ENCODE peak calls at places on chromosomes 12 and 14, in six cellular contexts. One of them, this sample, is unnamed.

GRCh38 chr14:104609666-104610065 is 5.1 kb upstream of the TMEM179 start:
- DNase-seq in uterus: no peak
- DNase-seq in vagina: no peak
- DNase-seq in endothelial cell of umbilical vein: no peak
- DNase-seq in HepG2: no peak
- DNase-seq in CD8-positive, alpha-beta T cell: no peak
- DNase-seq in this sample: no peak

GRCh38 chr12:92553389-92553788 is 149.4 kb upstream of the PLEKHG7 start:
- DNase-seq in CD8-positive, alpha-beta T cell: no peak
- DNase-seq in vagina: no peak
- DNase-seq in HepG2: no peak
- DNase-seq in endothelial cell of umbilical vein: peak; percentile 59
- DNase-seq in uterus: peak; percentile 63
- DNase-seq in this sample: peak; percentile 97

GRCh38 chr14:105173901-105174894 is 5.6 kb upstream of the JAG2 start:
- DNase-seq in endothelial cell of umbilical vein: peak; percentile 66
- DNase-seq in CD8-positive, alpha-beta T cell: no peak
- DNase-seq in vagina: no peak
- DNase-seq in uterus: no peak
- DNase-seq in HepG2: no peak
- DNase-seq in this sample: peak; percentile 68

GRCh38 chr12:121015825-121016766 is at the start of gene C12orf43:
- DNase-seq in CD8-positive, alpha-beta T cell: peak; percentile 83
- DNase-seq in uterus: peak; percentile 93
- DNase-seq in endothelial cell of umbilical vein: peak; percentile 91
- DNase-seq in HepG2: peak; percentile 91
- DNase-seq in vagina: no peak
- DNase-seq in this sample: peak; percentile 85

GRCh38 chr12:97936165-97936564 is 473.6 kb downstream of the RMST start:
- DNase-seq in uterus: no peak
- DNase-seq in HepG2: no peak
- DNase-seq in endothelial cell of umbilical vein: no peak
- DNase-seq in vagina: no peak
- DNase-seq in CD8-positive, alpha-beta T cell: no peak
- DNase-seq in this sample: peak; percentile 26

GRCh38 chr14:67928375-67928774 is 108.8 kb downstream of the RAD51B start:
- DNase-seq in HepG2: no peak
- DNase-seq in endothelial cell of umbilical vein: no peak
- DNase-seq in vagina: no peak
- DNase-seq in uterus: no peak
- DNase-seq in CD8-positive, alpha-beta T cell: no peak
- DNase-seq in this sample: no peak

GRCh38 chr12:77344651-77345050 is 279.3 kb upstream of the E2F7 start:
- DNase-seq in CD8-positive, alpha-beta T cell: no peak
- DNase-seq in endothelial cell of umbilical vein: peak; percentile 41
- DNase-seq in HepG2: no peak
- DNase-seq in uterus: no peak
- DNase-seq in vagina: no peak
- DNase-seq in this sample: no peak

GRCh38 chr12:124704619-124705018 is 137.2 kb upstream of the NCOR2 start:
- DNase-seq in endothelial cell of umbilical vein: no peak
- DNase-seq in CD8-positive, alpha-beta T cell: no peak
- DNase-seq in uterus: no peak
- DNase-seq in HepG2: no peak
- DNase-seq in vagina: no peak
- DNase-seq in this sample: no peak

GRCh38 chr12:82479511-82479910 is 121.2 kb downstream of the METTL25 start:
- DNase-seq in uterus: no peak
- DNase-seq in endothelial cell of umbilical vein: peak; percentile 70
- DNase-seq in CD8-positive, alpha-beta T cell: no peak
- DNase-seq in vagina: no peak
- DNase-seq in HepG2: no peak
- DNase-seq in this sample: peak; percentile 77

GRCh38 chr14:80805136-80805535 is 136.4 kb downstream of the CEP128 start:
- DNase-seq in CD8-positive, alpha-beta T cell: no peak
- DNase-seq in HepG2: no peak
- DNase-seq in vagina: no peak
- DNase-seq in uterus: no peak
- DNase-seq in endothelial cell of umbilical vein: no peak
- DNase-seq in this sample: peak; percentile 14

GRCh38 chr12:15152864-15153263 is 68.4 kb downstream of the RERG start:
- DNase-seq in CD8-positive, alpha-beta T cell: no peak
- DNase-seq in uterus: no peak
- DNase-seq in HepG2: no peak
- DNase-seq in vagina: no peak
- DNase-seq in endothelial cell of umbilical vein: peak; percentile 93
- DNase-seq in this sample: peak; percentile 95

GRCh38 chr12:88391556-88391955 is 188.7 kb downstream of the KITLG start:
- DNase-seq in HepG2: no peak
- DNase-seq in endothelial cell of umbilical vein: peak; percentile 56
- DNase-seq in uterus: no peak
- DNase-seq in vagina: no peak
- DNase-seq in CD8-positive, alpha-beta T cell: no peak
- DNase-seq in this sample: peak; percentile 75

GRCh38 chr12:113456761-113457160 is 14.9 kb downstream of the LHX5 start:
- DNase-seq in CD8-positive, alpha-beta T cell: no peak
- DNase-seq in vagina: no peak
- DNase-seq in endothelial cell of umbilical vein: no peak
- DNase-seq in uterus: no peak
- DNase-seq in HepG2: no peak
- DNase-seq in this sample: no peak

DNA sequence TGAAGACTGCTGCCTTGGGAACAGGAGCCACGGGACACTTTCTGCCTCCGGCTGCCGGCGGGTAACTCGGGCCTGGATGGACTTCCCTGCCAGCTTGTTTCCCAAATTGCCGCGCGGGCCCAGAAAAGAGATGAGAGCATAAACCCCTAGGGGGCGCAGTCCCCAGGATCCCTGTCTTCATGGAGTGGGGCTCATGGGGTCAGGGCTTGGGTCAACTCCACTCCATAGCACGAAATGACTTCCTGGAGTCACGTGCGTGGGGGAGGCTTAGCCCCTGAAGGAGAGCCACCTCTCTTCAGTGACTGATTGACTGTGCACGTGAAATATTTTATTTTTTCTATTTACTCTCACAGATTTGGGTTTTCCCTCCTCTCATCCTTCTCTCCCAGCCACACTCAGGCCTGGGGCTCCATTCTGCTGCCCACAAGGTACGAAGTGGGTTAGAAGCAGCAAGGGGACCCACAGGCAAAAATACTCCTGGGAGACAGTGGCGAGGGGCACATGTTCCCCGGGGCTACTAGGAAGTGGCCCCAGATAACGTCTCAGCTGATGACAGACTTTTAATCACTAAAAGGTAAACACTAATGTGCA is 10.0 kb downstream of the PGF start:
- DNase-seq in HepG2: no peak
- DNase-seq in vagina: no peak
- DNase-seq in uterus: no peak
- DNase-seq in endothelial cell of umbilical vein: peak; percentile 26
- DNase-seq in CD8-positive, alpha-beta T cell: no peak
- DNase-seq in this sample: no peak
- TF ChIP-seq CTCF in HepG2: peak; percentile 61
- TF ChIP-seq CTCF in vagina: no peak
- TF ChIP-seq CTCF in uterus: no peak
- TF ChIP-seq CTCF in endothelial cell of umbilical vein: peak; percentile 59
- TF ChIP-seq CTCF in CD8-positive, alpha-beta T cell: peak; percentile 47
- TF ChIP-seq CTCF in this sample: peak; percentile 63

DNA sequence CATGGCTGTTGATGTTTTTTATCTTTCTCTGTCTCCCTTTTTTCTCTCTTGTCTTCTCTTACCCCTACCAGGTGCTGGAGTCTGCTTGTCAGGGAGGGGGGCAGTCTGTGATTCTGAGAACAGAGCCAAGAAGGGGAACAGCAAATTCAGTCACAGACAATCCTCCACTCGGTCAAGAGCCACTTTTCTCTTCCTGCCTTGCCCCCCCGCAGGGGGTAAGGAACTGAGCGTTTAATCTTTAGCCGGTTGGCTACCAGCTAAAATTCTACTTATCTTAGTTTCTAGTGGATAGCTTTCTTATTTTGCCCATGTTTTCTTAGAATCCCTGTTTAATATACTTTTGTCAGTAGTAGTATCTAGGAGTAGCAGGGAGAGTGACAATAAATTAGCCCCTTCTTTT is 1.9 kb downstream of the RIMKLB start:
- DNase-seq in uterus: no peak
- DNase-seq in CD8-positive, alpha-beta T cell: no peak
- DNase-seq in HepG2: no peak
- DNase-seq in endothelial cell of umbilical vein: no peak
- DNase-seq in vagina: no peak
- DNase-seq in this sample: no peak
- H3K4me3 ChIP-seq in uterus: no peak overlapping the region
- H3K4me3 ChIP-seq in CD8-positive, alpha-beta T cell: no peak overlapping the region
- H3K4me3 ChIP-seq in HepG2: no peak overlapping the region
- H3K4me3 ChIP-seq in endothelial cell of umbilical vein: peak overlapping the region; percentile 10
- H3K4me3 ChIP-seq in vagina: no peak overlapping the region
- H3K4me3 ChIP-seq in this sample: no peak overlapping the region

DNA sequence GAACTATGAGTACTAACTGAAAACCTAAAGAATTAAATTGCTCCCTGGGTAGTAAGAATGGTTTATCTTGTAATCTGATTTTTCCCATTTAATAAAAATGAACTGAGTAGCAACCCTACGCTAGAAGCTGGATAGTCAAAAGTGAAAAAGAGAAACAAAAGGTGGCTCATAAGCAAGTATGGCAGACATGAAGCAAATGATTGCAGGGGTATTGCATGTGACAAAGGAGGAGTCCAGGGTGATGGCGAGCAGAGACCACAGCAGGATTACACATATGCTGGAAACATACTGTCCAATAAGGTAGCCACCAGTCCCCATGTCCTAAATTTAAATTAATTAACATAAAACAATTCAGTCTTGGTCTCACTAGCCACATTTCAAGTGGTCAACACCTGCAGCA is 283.8 kb downstream of the MED13L start:
- DNase-seq in HepG2: no peak
- DNase-seq in endothelial cell of umbilical vein: no peak
- DNase-seq in uterus: no peak
- DNase-seq in vagina: no peak
- DNase-seq in CD8-positive, alpha-beta T cell: no peak
- DNase-seq in this sample: no peak
- H3K36me3 ChIP-seq in HepG2: peaks cover 16% of the 10 kb centered on the region
- H3K36me3 ChIP-seq in endothelial cell of umbilical vein: peaks cover 16% of the 10 kb centered on the region
- H3K36me3 ChIP-seq in uterus: no peaks in the 10 kb centered on the region
- H3K36me3 ChIP-seq in vagina: peaks cover 49% of the 10 kb centered on the region
- H3K36me3 ChIP-seq in CD8-positive, alpha-beta T cell: peaks cover 31% of the 10 kb centered on the region
- H3K36me3 ChIP-seq in this sample: peaks cover 11% of the 10 kb centered on the region

DNA sequence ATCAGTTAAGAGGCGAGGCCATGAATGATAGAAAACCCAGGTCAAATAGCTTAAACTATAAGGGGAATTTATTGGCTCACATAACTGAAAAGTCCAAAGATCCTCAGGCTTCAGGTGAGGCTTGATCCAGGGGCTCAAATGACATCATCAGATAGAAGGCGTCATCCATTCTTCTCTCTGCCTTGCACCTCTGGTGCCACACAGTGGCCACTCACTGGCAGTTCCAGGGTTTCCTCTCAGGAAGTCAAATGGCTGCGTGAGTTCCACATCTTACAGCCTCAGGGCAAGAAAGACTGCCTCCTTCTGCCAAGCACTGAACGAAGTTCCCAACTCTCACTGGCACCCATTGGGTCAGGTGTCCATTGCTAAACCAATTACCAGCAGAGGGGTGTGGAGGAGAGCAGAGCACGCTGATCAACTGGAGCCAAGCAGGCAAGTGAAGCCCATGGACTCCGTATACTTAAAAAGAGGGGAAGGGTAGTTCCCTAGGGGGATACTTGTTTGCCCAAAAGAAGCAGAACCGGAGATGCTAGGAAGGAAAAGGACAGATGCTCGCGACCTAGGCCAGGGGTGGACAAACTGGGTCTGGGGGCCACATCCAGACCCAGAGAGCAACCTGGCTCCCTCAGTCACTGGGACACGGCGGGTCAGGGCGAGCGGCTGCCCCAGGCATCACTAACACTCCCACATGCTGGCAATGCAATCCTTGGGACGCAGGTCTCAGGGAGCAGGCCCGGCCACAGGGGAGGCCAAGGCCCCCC is 69.3 kb downstream of the SERPINA3 start:
- DNase-seq in uterus: no peak
- DNase-seq in HepG2: peak; percentile 78
- DNase-seq in CD8-positive, alpha-beta T cell: no peak
- DNase-seq in vagina: peak; percentile 92
- DNase-seq in endothelial cell of umbilical vein: peak; percentile 14
- DNase-seq in this sample: peak; percentile 46
- TF ChIP-seq CTCF in uterus: no peak
- TF ChIP-seq CTCF in HepG2: peak; percentile 95
- TF ChIP-seq CTCF in CD8-positive, alpha-beta T cell: no peak
- TF ChIP-seq CTCF in vagina: no peak
- TF ChIP-seq CTCF in endothelial cell of umbilical vein: peak; percentile 44
- TF ChIP-seq CTCF in this sample: peak; percentile 59

GRCh38 chr12:7959278-7960063 is 23.5 kb upstream of the SLC2A3 start:
- DNase-seq in endothelial cell of umbilical vein: peak; percentile 3
- DNase-seq in CD8-positive, alpha-beta T cell: no peak
- DNase-seq in vagina: no peak
- DNase-seq in HepG2: peak; percentile 44
- DNase-seq in uterus: no peak
- DNase-seq in this sample: peak; percentile 79

GRCh38 chr12:7966558-7966957 is 30.6 kb upstream of the SLC2A3 start:
- DNase-seq in CD8-positive, alpha-beta T cell: no peak
- DNase-seq in vagina: no peak
- DNase-seq in uterus: no peak
- DNase-seq in endothelial cell of umbilical vein: no peak
- DNase-seq in HepG2: no peak
- DNase-seq in this sample: peak; percentile 65

GRCh38 chr12:7961395-7962188 is 25.6 kb upstream of the SLC2A3 start:
- DNase-seq in endothelial cell of umbilical vein: no peak
- DNase-seq in vagina: no peak
- DNase-seq in uterus: no peak
- DNase-seq in CD8-positive, alpha-beta T cell: no peak
- DNase-seq in HepG2: no peak
- DNase-seq in this sample: no peak
- H3K4me3 ChIP-seq in endothelial cell of umbilical vein: no peak overlapping the region
- H3K4me3 ChIP-seq in vagina: no peak overlapping the region
- H3K4me3 ChIP-seq in uterus: no peak overlapping the region
- H3K4me3 ChIP-seq in CD8-positive, alpha-beta T cell: peak overlapping the region; percentile 65
- H3K4me3 ChIP-seq in HepG2: peak overlapping the region; percentile 60
- H3K4me3 ChIP-seq in this sample: no peak overlapping the region

GRCh38 chr14:21088687-21089086 is 9.8 kb downstream of the ZNF219 start:
- DNase-seq in HepG2: no peak
- DNase-seq in uterus: no peak
- DNase-seq in vagina: no peak
- DNase-seq in endothelial cell of umbilical vein: no peak
- DNase-seq in CD8-positive, alpha-beta T cell: no peak
- DNase-seq in this sample: no peak
- H3K36me3 ChIP-seq in HepG2: peaks cover 48% of the 10 kb centered on the region
- H3K36me3 ChIP-seq in uterus: no peaks in the 10 kb centered on the region
- H3K36me3 ChIP-seq in vagina: peaks cover 56% of the 10 kb centered on the region
- H3K36me3 ChIP-seq in endothelial cell of umbilical vein: no peaks in the 10 kb centered on the region
- H3K36me3 ChIP-seq in CD8-positive, alpha-beta T cell: no peaks in the 10 kb centered on the region
- H3K36me3 ChIP-seq in this sample: peaks cover 15% of the 10 kb centered on the region

DNA sequence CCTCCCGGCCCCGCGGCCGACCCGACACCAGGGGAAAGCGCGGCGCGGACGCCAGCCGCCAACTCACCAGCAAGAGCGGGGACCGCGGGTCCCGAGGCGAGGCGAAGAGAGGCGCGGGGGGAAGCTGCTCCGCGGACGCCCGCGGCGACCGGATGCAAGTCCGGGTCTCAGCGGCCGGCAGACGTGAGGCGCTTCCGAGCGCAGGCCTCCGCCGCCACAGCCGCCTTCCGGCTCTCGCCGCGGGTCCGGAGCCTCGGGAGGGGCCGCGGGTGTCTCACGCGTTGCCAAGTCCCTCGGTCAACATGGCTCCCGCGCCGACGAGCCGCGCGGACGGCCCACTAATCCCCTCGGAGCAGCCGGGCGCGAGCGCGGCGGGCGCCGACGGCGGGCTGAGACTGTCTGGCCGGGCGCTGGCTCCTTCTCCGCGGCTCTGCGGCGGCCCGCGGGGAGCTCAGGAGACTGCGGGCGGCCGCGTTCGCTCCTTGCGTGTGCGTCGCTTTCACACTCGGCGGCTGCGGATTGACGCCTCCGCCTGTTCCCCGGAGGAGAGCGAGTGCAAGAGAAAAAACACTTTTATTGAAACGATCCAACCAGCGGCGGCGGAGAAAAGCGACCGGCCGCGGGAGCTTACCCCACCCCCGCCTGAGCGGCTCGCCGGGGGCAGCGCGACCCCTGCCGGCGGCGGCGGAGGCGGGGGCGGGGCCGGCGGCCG is at the start of gene CDK17:
- DNase-seq in HepG2: peak; percentile 71
- DNase-seq in endothelial cell of umbilical vein: peak; percentile 83
- DNase-seq in uterus: peak; percentile 87
- DNase-seq in CD8-positive, alpha-beta T cell: peak; percentile 82
- DNase-seq in vagina: no peak
- DNase-seq in this sample: peak; percentile 52
- TF ChIP-seq CTCF in HepG2: peak; percentile 53
- TF ChIP-seq CTCF in endothelial cell of umbilical vein: no peak
- TF ChIP-seq CTCF in uterus: peak; percentile 59
- TF ChIP-seq CTCF in CD8-positive, alpha-beta T cell: no peak
- TF ChIP-seq CTCF in vagina: peak; percentile 40
- TF ChIP-seq CTCF in this sample: peak; percentile 58

This sample was measured in bronchial epithelial cell.